ENCODE peak calls at places on chromosomes 11 and 22, in eight cellular contexts. One of them, this sample, is unnamed.

GRCh38 chr11:58938398-58938797 is 890 bp upstream of the GLYATL1 start:
- DNase-seq in tibial nerve: no peak
- DNase-seq in ovary: no peak
- DNase-seq in HCT116: no peak
- DNase-seq in IMR-90: no peak
- DNase-seq in esophagus squamous epithelium: no peak
- DNase-seq in transverse colon: no peak
- DNase-seq in stomach: no peak
- DNase-seq in this sample: no peak

GRCh38 chr11:1122356-1123002 is 35.3 kb upstream of the MUC5AC start:
- DNase-seq in tibial nerve: no peak
- DNase-seq in IMR-90: no peak
- DNase-seq in ovary: no peak
- DNase-seq in HCT116: no peak
- DNase-seq in transverse colon: peak
- DNase-seq in esophagus squamous epithelium: no peak
- DNase-seq in stomach: peak
- DNase-seq in this sample: no peak

GRCh38 chr11:17354070-17354924 is 2.7 kb downstream of the NCR3LG1 start:
- DNase-seq in HCT116: peak
- DNase-seq in esophagus squamous epithelium: no peak
- DNase-seq in ovary: peak
- DNase-seq in stomach: peak
- DNase-seq in transverse colon: peak
- DNase-seq in IMR-90: peak
- DNase-seq in tibial nerve: peak
- DNase-seq in this sample: peak

GRCh38 chr11:86938900-86939880 is 16.0 kb downstream of the FZD4 start:
- DNase-seq in ovary: no peak
- DNase-seq in tibial nerve: no peak
- DNase-seq in HCT116: peak
- DNase-seq in esophagus squamous epithelium: no peak
- DNase-seq in IMR-90: peak
- DNase-seq in stomach: no peak
- DNase-seq in transverse colon: no peak
- DNase-seq in this sample: peak

GRCh38 chr11:128757886-128758612 is 64.2 kb downstream of the FLI1 start:
- DNase-seq in stomach: no peak
- DNase-seq in esophagus squamous epithelium: no peak
- DNase-seq in ovary: no peak
- DNase-seq in transverse colon: peak
- DNase-seq in tibial nerve: no peak
- DNase-seq in HCT116: no peak
- DNase-seq in IMR-90: no peak
- DNase-seq in this sample: no peak

GRCh38 chr11:66172146-66172545 is 96.3 kb upstream of the RAB1B start:
- DNase-seq in HCT116: peak
- DNase-seq in tibial nerve: no peak
- DNase-seq in stomach: no peak
- DNase-seq in IMR-90: peak
- DNase-seq in ovary: no peak
- DNase-seq in transverse colon: no peak
- DNase-seq in esophagus squamous epithelium: no peak
- DNase-seq in this sample: no peak

GRCh38 chr11:71236836-71237475 is 15.4 kb downstream of the SHANK2 start:
- DNase-seq in HCT116: no peak
- DNase-seq in stomach: no peak
- DNase-seq in IMR-90: no peak
- DNase-seq in transverse colon: no peak
- DNase-seq in ovary: no peak
- DNase-seq in esophagus squamous epithelium: no peak
- DNase-seq in tibial nerve: no peak
- DNase-seq in this sample: no peak

GRCh38 chr11:86145439-86146156 is 76.7 kb upstream of the PICALM start:
- DNase-seq in HCT116: no peak
- DNase-seq in ovary: no peak
- DNase-seq in esophagus squamous epithelium: no peak
- DNase-seq in tibial nerve: no peak
- DNase-seq in transverse colon: no peak
- DNase-seq in IMR-90: no peak
- DNase-seq in stomach: no peak
- DNase-seq in this sample: no peak

GRCh38 chr11:114162719-114163123 is 103.2 kb downstream of the ZBTB16 start:
- DNase-seq in ovary: peak
- DNase-seq in transverse colon: peak
- DNase-seq in stomach: peak
- DNase-seq in HCT116: no peak
- DNase-seq in IMR-90: peak
- DNase-seq in esophagus squamous epithelium: peak
- DNase-seq in tibial nerve: peak
- DNase-seq in this sample: no peak

GRCh38 chr11:2517016-2517385 is 72.2 kb downstream of the KCNQ1 start:
- DNase-seq in ovary: no peak
- DNase-seq in esophagus squamous epithelium: no peak
- DNase-seq in tibial nerve: no peak
- DNase-seq in transverse colon: peak
- DNase-seq in IMR-90: no peak
- DNase-seq in HCT116: no peak
- DNase-seq in stomach: no peak
- DNase-seq in this sample: no peak

GRCh38 chr22:35839811-35840739 is 122.4 kb downstream of the APOL5 start:
- DNase-seq in IMR-90: peak
- DNase-seq in esophagus squamous epithelium: peak
- DNase-seq in transverse colon: peak
- DNase-seq in stomach: peak
- DNase-seq in HCT116: peak
- DNase-seq in tibial nerve: peak
- DNase-seq in ovary: peak
- DNase-seq in this sample: peak

GRCh38 chr11:65417221-65417701 is 5.3 kb upstream of the NEAT1 start:
- DNase-seq in ovary: peak
- DNase-seq in HCT116: no peak
- DNase-seq in stomach: peak
- DNase-seq in IMR-90: no peak
- DNase-seq in tibial nerve: peak
- DNase-seq in transverse colon: peak
- DNase-seq in esophagus squamous epithelium: no peak
- DNase-seq in this sample: peak

GRCh38 chr11:65041206-65042035 is at the start of gene SAC3D1:
- DNase-seq in esophagus squamous epithelium: no peak
- DNase-seq in transverse colon: peak
- DNase-seq in IMR-90: peak
- DNase-seq in HCT116: peak
- DNase-seq in ovary: no peak
- DNase-seq in tibial nerve: no peak
- DNase-seq in stomach: peak
- DNase-seq in this sample: no peak

GRCh38 chr11:122241561-122241960 is 125.5 kb upstream of the BLID start:
- DNase-seq in esophagus squamous epithelium: no peak
- DNase-seq in IMR-90: no peak
- DNase-seq in stomach: no peak
- DNase-seq in ovary: no peak
- DNase-seq in HCT116: no peak
- DNase-seq in transverse colon: no peak
- DNase-seq in tibial nerve: no peak
- DNase-seq in this sample: peak

GRCh38 chr11:122248939-122249338 is 132.9 kb upstream of the BLID start:
- DNase-seq in transverse colon: no peak
- DNase-seq in IMR-90: peak
- DNase-seq in esophagus squamous epithelium: no peak
- DNase-seq in stomach: no peak
- DNase-seq in ovary: no peak
- DNase-seq in tibial nerve: no peak
- DNase-seq in HCT116: no peak
- DNase-seq in this sample: no peak

GRCh38 chr11:122248130-122248529 is 132.1 kb upstream of the BLID start:
- DNase-seq in tibial nerve: no peak
- DNase-seq in HCT116: no peak
- DNase-seq in stomach: no peak
- DNase-seq in ovary: no peak
- DNase-seq in esophagus squamous epithelium: no peak
- DNase-seq in IMR-90: no peak
- DNase-seq in transverse colon: no peak
- DNase-seq in this sample: no peak

GRCh38 chr11:122242731-122243130 is 126.7 kb upstream of the BLID start:
- DNase-seq in HCT116: no peak
- DNase-seq in IMR-90: no peak
- DNase-seq in esophagus squamous epithelium: no peak
- DNase-seq in stomach: no peak
- DNase-seq in ovary: no peak
- DNase-seq in tibial nerve: no peak
- DNase-seq in transverse colon: no peak
- DNase-seq in this sample: no peak

GRCh38 chr11:122246885-122247284 is 130.9 kb upstream of the BLID start:
- DNase-seq in tibial nerve: no peak
- DNase-seq in HCT116: no peak
- DNase-seq in transverse colon: no peak
- DNase-seq in esophagus squamous epithelium: no peak
- DNase-seq in ovary: no peak
- DNase-seq in IMR-90: peak
- DNase-seq in stomach: no peak
- DNase-seq in this sample: no peak
- TF ChIP-seq POLR2A in tibial nerve: no peak
- TF ChIP-seq POLR2A in HCT116: no peak
- TF ChIP-seq POLR2A in transverse colon: no peak
- TF ChIP-seq POLR2A in esophagus squamous epithelium: no peak
- TF ChIP-seq POLR2A in ovary: no peak
- TF ChIP-seq POLR2A in IMR-90: no peak
- TF ChIP-seq POLR2A in stomach: no peak
- TF ChIP-seq POLR2A in this sample: no peak

DNA sequence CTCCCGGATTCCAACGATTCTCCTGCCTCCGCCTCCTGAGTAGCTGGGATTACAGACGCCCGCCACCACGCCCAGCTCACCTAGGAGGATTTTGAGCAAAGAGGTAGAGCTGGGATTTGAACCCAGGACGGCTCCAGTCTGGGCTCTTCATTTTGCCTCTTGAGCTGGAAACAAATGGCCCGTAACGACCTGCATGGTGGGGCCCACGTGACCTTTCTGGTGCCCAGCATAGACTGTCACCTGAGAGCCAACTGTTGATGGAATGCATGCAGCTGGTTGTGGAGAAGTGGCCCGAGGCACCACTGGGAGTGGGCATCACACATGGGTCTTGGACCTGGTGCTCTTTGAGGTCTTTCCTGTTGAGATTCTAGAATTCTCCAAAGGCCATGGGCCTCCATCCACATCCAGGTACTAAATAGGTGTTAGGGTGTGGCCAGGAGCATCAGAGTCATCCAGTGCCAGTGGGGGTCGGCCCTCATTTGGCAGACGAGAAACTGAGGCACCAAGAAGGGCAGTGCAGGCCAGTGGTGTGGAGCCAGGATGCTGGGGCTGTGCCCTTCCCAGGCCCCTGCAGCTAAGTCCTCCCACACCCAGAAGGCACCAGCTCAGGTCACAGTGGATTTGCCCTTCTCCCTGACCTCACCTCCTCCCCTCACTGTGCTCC is 3.9 kb downstream of the ATF4 start:
- DNase-seq in HCT116: no peak
- DNase-seq in esophagus squamous epithelium: no peak
- DNase-seq in ovary: peak
- DNase-seq in tibial nerve: no peak
- DNase-seq in IMR-90: no peak
- DNase-seq in transverse colon: no peak
- DNase-seq in stomach: no peak
- DNase-seq in this sample: no peak
- TF ChIP-seq POLR2A in HCT116: no peak
- TF ChIP-seq POLR2A in esophagus squamous epithelium: no peak
- TF ChIP-seq POLR2A in ovary: no peak
- TF ChIP-seq POLR2A in tibial nerve: no peak
- TF ChIP-seq POLR2A in IMR-90: no peak
- TF ChIP-seq POLR2A in transverse colon: no peak
- TF ChIP-seq POLR2A in stomach: no peak
- TF ChIP-seq POLR2A in this sample: no peak

GRCh38 chr11:121583825-121584224 is 131.1 kb upstream of the SORL1-AS1 start:
- DNase-seq in stomach: no peak
- DNase-seq in IMR-90: no peak
- DNase-seq in tibial nerve: no peak
- DNase-seq in transverse colon: no peak
- DNase-seq in esophagus squamous epithelium: no peak
- DNase-seq in HCT116: no peak
- DNase-seq in ovary: no peak
- DNase-seq in this sample: no peak

GRCh38 chr11:121589946-121590537 is 137.3 kb upstream of the SORL1-AS1 start:
- DNase-seq in stomach: no peak
- DNase-seq in esophagus squamous epithelium: no peak
- DNase-seq in HCT116: no peak
- DNase-seq in ovary: no peak
- DNase-seq in IMR-90: no peak
- DNase-seq in tibial nerve: no peak
- DNase-seq in transverse colon: no peak
- DNase-seq in this sample: peak

GRCh38 chr11:121588747-121589146 is 136.0 kb upstream of the SORL1-AS1 start:
- DNase-seq in HCT116: no peak
- DNase-seq in esophagus squamous epithelium: no peak
- DNase-seq in IMR-90: no peak
- DNase-seq in ovary: no peak
- DNase-seq in transverse colon: no peak
- DNase-seq in stomach: no peak
- DNase-seq in tibial nerve: no peak
- DNase-seq in this sample: peak

GRCh38 chr11:121587182-121587581 is 134.4 kb upstream of the SORL1-AS1 start:
- DNase-seq in IMR-90: no peak
- DNase-seq in esophagus squamous epithelium: no peak
- DNase-seq in stomach: no peak
- DNase-seq in ovary: no peak
- DNase-seq in transverse colon: peak
- DNase-seq in HCT116: no peak
- DNase-seq in tibial nerve: no peak
- DNase-seq in this sample: no peak

GRCh38 chr11:121586727-121587126 is 134.0 kb upstream of the SORL1-AS1 start:
- DNase-seq in transverse colon: peak
- DNase-seq in esophagus squamous epithelium: no peak
- DNase-seq in tibial nerve: no peak
- DNase-seq in ovary: no peak
- DNase-seq in stomach: no peak
- DNase-seq in HCT116: no peak
- DNase-seq in IMR-90: no peak
- DNase-seq in this sample: no peak
- TF ChIP-seq POLR2A in transverse colon: no peak
- TF ChIP-seq POLR2A in esophagus squamous epithelium: no peak
- TF ChIP-seq POLR2A in tibial nerve: no peak
- TF ChIP-seq POLR2A in ovary: no peak
- TF ChIP-seq POLR2A in stomach: no peak
- TF ChIP-seq POLR2A in HCT116: no peak
- TF ChIP-seq POLR2A in IMR-90: no peak
- TF ChIP-seq POLR2A in this sample: no peak

DNA sequence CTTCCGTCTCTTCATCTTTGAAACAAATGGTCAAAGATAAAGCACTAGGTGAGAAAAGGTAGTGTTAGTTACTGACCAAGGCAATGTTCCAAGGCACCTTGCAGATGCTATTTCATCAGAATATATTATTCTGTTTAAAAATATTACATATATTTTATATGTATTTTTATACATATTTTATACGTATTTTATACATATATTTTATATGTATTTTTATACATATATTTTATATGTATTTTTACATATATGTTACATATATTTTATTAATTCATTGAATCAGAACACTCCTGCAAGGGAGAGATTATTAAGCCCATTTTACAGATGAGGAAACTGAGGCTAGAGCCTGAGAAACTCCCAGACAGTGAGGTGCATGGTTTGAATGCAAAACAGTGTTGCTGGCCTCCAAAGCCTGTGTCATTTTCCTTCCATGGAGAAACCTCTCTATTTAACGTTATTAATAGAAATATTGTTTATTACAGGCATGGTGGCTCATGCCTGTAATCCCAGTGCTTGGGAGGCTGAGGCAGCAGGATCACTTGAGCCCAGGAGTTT is 120.6 kb upstream of the CD82 start:
- DNase-seq in tibial nerve: no peak
- DNase-seq in HCT116: no peak
- DNase-seq in ovary: no peak
- DNase-seq in IMR-90: no peak
- DNase-seq in esophagus squamous epithelium: no peak
- DNase-seq in transverse colon: no peak
- DNase-seq in stomach: no peak
- DNase-seq in this sample: no peak
- TF ChIP-seq POLR2A in tibial nerve: no peak
- TF ChIP-seq POLR2A in HCT116: no peak
- TF ChIP-seq POLR2A in ovary: no peak
- TF ChIP-seq POLR2A in IMR-90: no peak
- TF ChIP-seq POLR2A in esophagus squamous epithelium: no peak
- TF ChIP-seq POLR2A in transverse colon: no peak
- TF ChIP-seq POLR2A in stomach: no peak
- TF ChIP-seq POLR2A in this sample: no peak